ENCODE peak calls at places on chromosome 5, in seven cellular contexts. One of them, this sample, is unnamed.

GRCh38 chr5:68406767-68407232 is 191.2 kb downstream of the PIK3R1 start:
- DNase-seq in mesenchymal stem cell: no peak
- DNase-seq in IMR-90: no peak
- DNase-seq in neuronal stem cell: no peak
- DNase-seq in mesendoderm: no peak
- DNase-seq in trophoblast cell: no peak
- DNase-seq in H1: no peak
- DNase-seq in this sample: no peak

GRCh38 chr5:35230043-35230611 is at the start of gene PRLR:
- DNase-seq in mesenchymal stem cell: peak
- DNase-seq in IMR-90: peak
- DNase-seq in neuronal stem cell: no peak
- DNase-seq in mesendoderm: peak
- DNase-seq in trophoblast cell: peak
- DNase-seq in H1: no peak
- DNase-seq in this sample: peak

GRCh38 chr5:129963359-129963758 is 59.1 kb downstream of the CHSY3 start:
- DNase-seq in mesenchymal stem cell: peak
- DNase-seq in IMR-90: peak
- DNase-seq in neuronal stem cell: no peak
- DNase-seq in mesendoderm: no peak
- DNase-seq in trophoblast cell: no peak
- DNase-seq in H1: no peak
- DNase-seq in this sample: no peak

GRCh38 chr5:177300236-177300880 is 3.2 kb downstream of the RAB24 start:
- DNase-seq in mesenchymal stem cell: peak
- DNase-seq in IMR-90: peak
- DNase-seq in neuronal stem cell: no peak
- DNase-seq in mesendoderm: peak
- DNase-seq in trophoblast cell: peak
- DNase-seq in H1: no peak
- DNase-seq in this sample: peak

GRCh38 chr5:139651502-139651862 is 3.3 kb downstream of the CXXC5 start:
- DNase-seq in mesenchymal stem cell: peak
- DNase-seq in IMR-90: no peak
- DNase-seq in neuronal stem cell: no peak
- DNase-seq in mesendoderm: no peak
- DNase-seq in trophoblast cell: no peak
- DNase-seq in H1: no peak
- DNase-seq in this sample: no peak

GRCh38 chr5:9838906-9839305 is 208.8 kb upstream of the TAS2R1 start:
- DNase-seq in mesenchymal stem cell: no peak
- DNase-seq in IMR-90: no peak
- DNase-seq in neuronal stem cell: no peak
- DNase-seq in mesendoderm: no peak
- DNase-seq in trophoblast cell: no peak
- DNase-seq in H1: no peak
- DNase-seq in this sample: no peak

GRCh38 chr5:67407979-67408378 is 211.4 kb upstream of the CD180 start:
- DNase-seq in mesenchymal stem cell: no peak
- DNase-seq in IMR-90: no peak
- DNase-seq in neuronal stem cell: no peak
- DNase-seq in mesendoderm: no peak
- DNase-seq in trophoblast cell: no peak
- DNase-seq in H1: no peak
- DNase-seq in this sample: no peak

GRCh38 chr5:74665823-74666222 is 19.2 kb upstream of the HEXB start:
- DNase-seq in mesenchymal stem cell: no peak
- DNase-seq in IMR-90: no peak
- DNase-seq in neuronal stem cell: no peak
- DNase-seq in mesendoderm: no peak
- DNase-seq in trophoblast cell: no peak
- DNase-seq in H1: no peak
- DNase-seq in this sample: no peak

GRCh38 chr5:53642006-53642405 is 81.6 kb downstream of the NDUFS4 start:
- DNase-seq in mesenchymal stem cell: peak
- DNase-seq in IMR-90: peak
- DNase-seq in neuronal stem cell: no peak
- DNase-seq in mesendoderm: peak
- DNase-seq in trophoblast cell: no peak
- DNase-seq in H1: no peak
- DNase-seq in this sample: no peak

GRCh38 chr5:120151825-120152224 is 312.3 kb upstream of the PRR16 start:
- DNase-seq in mesenchymal stem cell: no peak
- DNase-seq in IMR-90: no peak
- DNase-seq in neuronal stem cell: no peak
- DNase-seq in mesendoderm: no peak
- DNase-seq in trophoblast cell: no peak
- DNase-seq in H1: no peak
- DNase-seq in this sample: no peak

GRCh38 chr5:43335681-43336080 is 22.5 kb upstream of the HMGCS1 start:
- DNase-seq in mesenchymal stem cell: no peak
- DNase-seq in IMR-90: no peak
- DNase-seq in neuronal stem cell: no peak
- DNase-seq in mesendoderm: no peak
- DNase-seq in trophoblast cell: no peak
- DNase-seq in H1: no peak
- DNase-seq in this sample: no peak

GRCh38 chr5:148267972-148268371 is 622 bp upstream of the SPINK13 start:
- DNase-seq in mesenchymal stem cell: no peak
- DNase-seq in IMR-90: no peak
- DNase-seq in neuronal stem cell: no peak
- DNase-seq in mesendoderm: no peak
- DNase-seq in trophoblast cell: no peak
- DNase-seq in H1: no peak
- DNase-seq in this sample: no peak

GRCh38 chr5:20570486-20570885 is 582.5 kb upstream of the CDH18 start:
- DNase-seq in mesenchymal stem cell: no peak
- DNase-seq in IMR-90: no peak
- DNase-seq in neuronal stem cell: no peak
- DNase-seq in mesendoderm: no peak
- DNase-seq in trophoblast cell: no peak
- DNase-seq in H1: no peak
- DNase-seq in this sample: no peak

GRCh38 chr5:159911349-159911748 is 4.9 kb upstream of the ADRA1B start:
- DNase-seq in mesenchymal stem cell: no peak
- DNase-seq in IMR-90: no peak
- DNase-seq in neuronal stem cell: no peak
- DNase-seq in mesendoderm: peak
- DNase-seq in trophoblast cell: no peak
- DNase-seq in H1: no peak
- DNase-seq in this sample: no peak

GRCh38 chr5:39668980-39669379 is 244.2 kb upstream of the DAB2 start:
- DNase-seq in mesenchymal stem cell: no peak
- DNase-seq in IMR-90: no peak
- DNase-seq in neuronal stem cell: no peak
- DNase-seq in mesendoderm: no peak
- DNase-seq in trophoblast cell: no peak
- DNase-seq in H1: no peak
- DNase-seq in this sample: no peak

GRCh38 chr5:56142233-56142619 is 90.9 kb downstream of the ANKRD55 start:
- DNase-seq in mesenchymal stem cell: no peak
- DNase-seq in IMR-90: no peak
- DNase-seq in neuronal stem cell: no peak
- DNase-seq in mesendoderm: no peak
- DNase-seq in trophoblast cell: no peak
- DNase-seq in H1: no peak
- DNase-seq in this sample: no peak

GRCh38 chr5:67272453-67273130 is 76.0 kb upstream of the CD180 start:
- DNase-seq in mesenchymal stem cell: peak
- DNase-seq in IMR-90: no peak
- DNase-seq in neuronal stem cell: no peak
- DNase-seq in mesendoderm: peak
- DNase-seq in trophoblast cell: no peak
- DNase-seq in H1: no peak
- DNase-seq in this sample: no peak

GRCh38 chr5:112735702-112736101 is 2.0 kb upstream of the APC start:
- DNase-seq in mesenchymal stem cell: peak
- DNase-seq in IMR-90: peak
- DNase-seq in neuronal stem cell: no peak
- DNase-seq in mesendoderm: no peak
- DNase-seq in trophoblast cell: peak
- DNase-seq in H1: no peak
- DNase-seq in this sample: no peak

GRCh38 chr5:53219610-53220009 is 110.1 kb upstream of the MOCS2 start:
- DNase-seq in mesenchymal stem cell: no peak
- DNase-seq in IMR-90: no peak
- DNase-seq in neuronal stem cell: no peak
- DNase-seq in mesendoderm: no peak
- DNase-seq in trophoblast cell: no peak
- DNase-seq in H1: no peak
- DNase-seq in this sample: no peak

GRCh38 chr5:76219636-76220035 is 136.5 kb downstream of the SV2C start:
- DNase-seq in mesenchymal stem cell: no peak
- DNase-seq in IMR-90: no peak
- DNase-seq in neuronal stem cell: no peak
- DNase-seq in mesendoderm: peak
- DNase-seq in trophoblast cell: no peak
- DNase-seq in H1: no peak
- DNase-seq in this sample: no peak

GRCh38 chr5:135442387-135443256 is 4.5 kb downstream of the DCANP1 start:
- DNase-seq in mesenchymal stem cell: no peak
- DNase-seq in IMR-90: no peak
- DNase-seq in neuronal stem cell: no peak
- DNase-seq in mesendoderm: no peak
- DNase-seq in trophoblast cell: no peak
- DNase-seq in H1: no peak
- DNase-seq in this sample: peak

GRCh38 chr5:146561711-146562110 is 45.7 kb upstream of the GPR151 start:
- DNase-seq in mesenchymal stem cell: no peak
- DNase-seq in IMR-90: no peak
- DNase-seq in neuronal stem cell: no peak
- DNase-seq in mesendoderm: no peak
- DNase-seq in trophoblast cell: no peak
- DNase-seq in H1: no peak
- DNase-seq in this sample: no peak

DNA sequence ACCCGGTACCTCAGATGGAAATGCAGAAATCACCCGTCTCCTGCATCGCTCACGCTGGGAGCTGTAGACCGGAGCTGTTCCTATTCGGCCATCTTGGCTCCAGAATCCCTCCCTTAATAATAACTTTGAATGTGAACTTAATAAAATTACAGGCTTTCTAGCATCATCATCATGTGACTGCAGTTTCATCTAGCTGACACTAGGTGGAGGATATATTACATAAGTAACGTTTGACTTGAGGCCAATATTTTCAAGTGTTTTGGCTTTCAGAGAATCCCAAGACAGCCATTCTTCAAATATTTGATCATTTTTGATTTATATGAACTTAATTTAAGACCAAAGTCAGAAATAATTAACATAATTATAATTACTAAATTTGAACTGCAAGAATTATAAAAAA is 474.9 kb upstream of the CDH10 start:
- DNase-seq in mesenchymal stem cell: peak
- DNase-seq in IMR-90: no peak
- DNase-seq in neuronal stem cell: no peak
- DNase-seq in mesendoderm: peak
- DNase-seq in trophoblast cell: no peak
- DNase-seq in H1: no peak
- DNase-seq in this sample: no peak
- H4K8ac ChIP-seq in mesenchymal stem cell: no peak
- H4K8ac ChIP-seq in IMR-90: no peak
- H4K8ac ChIP-seq in neuronal stem cell: no peak
- H4K8ac ChIP-seq in mesendoderm: no peak
- H4K8ac ChIP-seq in trophoblast cell: no peak
- H4K8ac ChIP-seq in H1: no peak
- H4K8ac ChIP-seq in this sample: no peak

DNA sequence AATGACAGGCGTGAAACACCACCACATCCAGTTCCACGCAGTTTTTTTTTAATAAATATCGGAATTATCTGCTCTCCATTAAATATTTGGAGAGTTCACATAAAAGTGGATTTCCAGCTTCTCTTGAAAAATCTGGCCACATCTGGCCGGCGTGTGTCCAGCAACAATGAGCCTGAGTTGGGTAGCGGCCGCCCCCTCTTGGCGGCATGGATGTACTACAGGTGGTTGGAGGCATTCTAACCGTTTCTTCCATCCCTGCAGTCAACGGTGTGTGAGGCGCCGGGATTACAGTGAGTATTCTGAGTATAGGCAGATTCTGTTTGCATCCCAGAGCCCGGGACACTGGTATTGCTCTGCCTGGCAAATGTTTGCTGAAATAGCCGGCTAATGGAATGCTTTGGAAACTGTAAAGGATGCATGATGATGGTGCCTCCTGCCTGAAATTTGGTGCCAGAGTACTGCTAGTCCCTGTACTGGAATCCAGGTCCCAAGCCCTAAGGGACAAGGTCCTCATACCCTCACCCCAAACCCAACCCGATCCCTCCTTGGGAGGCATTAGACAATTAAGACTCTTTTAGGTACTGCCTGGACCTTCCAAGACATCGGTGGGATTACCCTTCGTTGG is 13.6 kb upstream of the GM2A start:
- DNase-seq in mesenchymal stem cell: peak
- DNase-seq in IMR-90: peak
- DNase-seq in neuronal stem cell: peak
- DNase-seq in mesendoderm: peak
- DNase-seq in trophoblast cell: peak
- DNase-seq in H1: no peak
- DNase-seq in this sample: peak
- H4K8ac ChIP-seq in mesenchymal stem cell: no peak
- H4K8ac ChIP-seq in IMR-90: no peak
- H4K8ac ChIP-seq in neuronal stem cell: no peak
- H4K8ac ChIP-seq in mesendoderm: no peak
- H4K8ac ChIP-seq in trophoblast cell: no peak
- H4K8ac ChIP-seq in H1: no peak
- H4K8ac ChIP-seq in this sample: no peak

DNA sequence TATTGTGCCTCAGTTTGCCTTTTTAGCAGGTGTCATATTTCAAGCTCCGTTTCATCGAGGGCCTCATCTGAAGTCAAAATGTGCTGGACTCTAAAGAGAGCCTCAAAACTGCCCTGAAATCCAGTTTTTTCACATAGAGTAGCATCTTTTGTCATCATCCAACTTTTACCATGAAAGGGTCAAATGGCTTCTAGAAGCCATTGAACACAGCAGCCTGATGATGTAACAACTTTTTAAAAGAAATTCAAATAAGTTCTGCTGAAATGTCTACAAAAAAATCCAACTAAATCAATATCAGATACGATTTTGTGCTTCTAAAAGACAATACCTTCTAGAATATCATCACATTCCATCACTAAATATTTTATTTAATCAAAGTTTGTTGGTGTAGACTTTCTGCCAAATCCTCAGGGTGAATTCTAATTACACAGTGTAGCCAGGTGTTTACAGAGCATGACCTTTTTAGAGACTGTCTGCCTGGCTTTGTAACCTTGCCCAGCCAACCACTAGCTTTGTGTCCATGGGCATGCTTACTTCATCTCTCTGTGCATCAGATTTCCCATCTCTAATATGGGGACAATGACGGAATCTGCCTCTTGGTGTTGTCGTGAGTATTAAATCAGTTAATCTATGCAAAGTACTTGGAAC is 505.0 kb downstream of the EBF1 start:
- DNase-seq in mesenchymal stem cell: no peak
- DNase-seq in IMR-90: no peak
- DNase-seq in neuronal stem cell: no peak
- DNase-seq in mesendoderm: no peak
- DNase-seq in trophoblast cell: no peak
- DNase-seq in H1: no peak
- DNase-seq in this sample: no peak
- H4K8ac ChIP-seq in mesenchymal stem cell: no peak
- H4K8ac ChIP-seq in IMR-90: no peak
- H4K8ac ChIP-seq in neuronal stem cell: no peak
- H4K8ac ChIP-seq in mesendoderm: no peak
- H4K8ac ChIP-seq in trophoblast cell: no peak
- H4K8ac ChIP-seq in H1: no peak
- H4K8ac ChIP-seq in this sample: no peak

GRCh38 chr5:179758905-179759304 is 26.3 kb downstream of the MAML1 start:
- DNase-seq in mesenchymal stem cell: peak
- DNase-seq in IMR-90: no peak
- DNase-seq in neuronal stem cell: no peak
- DNase-seq in mesendoderm: no peak
- DNase-seq in trophoblast cell: peak
- DNase-seq in H1: no peak
- DNase-seq in this sample: no peak
- H4K8ac ChIP-seq in mesenchymal stem cell: no peak
- H4K8ac ChIP-seq in IMR-90: no peak
- H4K8ac ChIP-seq in neuronal stem cell: no peak
- H4K8ac ChIP-seq in mesendoderm: no peak
- H4K8ac ChIP-seq in trophoblast cell: no peak
- H4K8ac ChIP-seq in H1: no peak
- H4K8ac ChIP-seq in this sample: no peak

This sample was measured in H9.